ENCODE peak calls at places on chromosomes 2 and 18, in five cellular contexts. Q is spleen, Z is pancreas, U is fibroblast of mammary gland, P is Panc1. H is an unnamed sample.

GRCh38 chr2:191195021-191195420 is 44.2 kb upstream of the STAT4 start:
- DNase-seq in P (no peak), Q (no peak), Z (no peak), U (peak; percentile 43), H (no peak)

GRCh38 chr2:127526142-127526939 is at the start of gene IWS1:
- DNase-seq in Z (peak; percentile 93), U (peak; percentile 95), Q (peak; percentile 97), P (peak; percentile 89), H (peak; percentile 98)

GRCh38 chr2:238786379-238786778 is 61.5 kb upstream of the TWIST2 start:
- DNase-seq in Z (no peak), Q (no peak), U (no peak), P (no peak), H (no peak)

GRCh38 chr18:51137891-51138290 is 59.6 kb downstream of the MEX3C start:
- DNase-seq in Q (no peak), Z (no peak), U (no peak), P (no peak), H (no peak)

GRCh38 chr2:75570024-75570947 is 9.5 kb upstream of the EVA1A start:
- DNase-seq in P (no peak), Q (no peak), U (no peak), Z (no peak), H (no peak)

GRCh38 chr2:141554810-141555209 is 576.0 kb downstream of the LRP1B start:
- DNase-seq in Z (no peak), Q (no peak), U (peak; percentile 32), P (peak; percentile 54), H (peak; percentile 24)

GRCh38 chr2:192286093-192286701 is 91.5 kb upstream of the TMEFF2 start:
- DNase-seq in Z (no peak), Q (no peak), P (no peak), U (peak; percentile 77), H (peak; percentile 31)

GRCh38 chr2:164903944-164904343 is 51.4 kb downstream of the SLC38A11 start:
- DNase-seq in U (no peak), Q (no peak), P (no peak), Z (no peak), H (no peak)

GRCh38 chr2:198127627-198128026 is 323.2 kb downstream of the PLCL1 start:
- DNase-seq in Z (peak; percentile 21), Q (no peak), U (peak; percentile 76), P (peak; percentile 28), H (peak; percentile 63)

GRCh38 chr2:11342561-11343343 is 1.7 kb downstream of the ROCK2 start:
- DNase-seq in U (peak; percentile 85), Z (no peak), Q (no peak), P (peak; percentile 75), H (peak; percentile 84)

GRCh38 chr2:86235196-86235980 is 36.1 kb downstream of the MRPL35 start:
- DNase-seq in U (no peak), Z (no peak), P (no peak), Q (no peak), H (no peak)

GRCh38 chr2:151049746-151050145 is 211.9 kb downstream of the RBM43 start:
- DNase-seq in Q (no peak), U (peak; percentile 60), P (no peak), Z (no peak), H (no peak)

GRCh38 chr2:170747921-170748320 is 22.3 kb upstream of the ERICH2 start:
- DNase-seq in U (peak; percentile 88), P (no peak), Z (no peak), Q (no peak), H (peak; percentile 66)

GRCh38 chr2:177885828-177886466 is 186.6 kb downstream of the PDE11A start:
- DNase-seq in Z (no peak), P (no peak), Q (no peak), U (no peak), H (no peak)
- H3K4me3 ChIP-seq in Z (no peak overlapping the region), P (no peak overlapping the region), Q (no peak overlapping the region), U (no peak overlapping the region), H (no peak overlapping the region)

GRCh38 chr18:73787316-73787715 is 360.3 kb downstream of the FBXO15 start:
- DNase-seq in Q (no peak), Z (no peak), U (no peak), P (no peak), H (no peak)
- H3K4me3 ChIP-seq in Q (no peak overlapping the region), Z (no peak overlapping the region), U (no peak overlapping the region), P (no peak overlapping the region), H (no peak overlapping the region)

GRCh38 chr2:117853316-117853715 is 38.8 kb downstream of the DDX18 start:
- DNase-seq in Q (no peak), Z (no peak), P (no peak), U (no peak), H (no peak)

GRCh38 chr2:117851969-117852368 is 37.5 kb downstream of the DDX18 start:
- DNase-seq in Q (no peak), Z (no peak), U (no peak), P (no peak), H (no peak)

GRCh38 chr2:117850461-117850860 is 36.0 kb downstream of the DDX18 start:
- DNase-seq in Q (no peak), Z (no peak), U (no peak), P (no peak), H (no peak)

GRCh38 chr2:117853873-117854272 is 39.4 kb downstream of the DDX18 start:
- DNase-seq in U (no peak), P (no peak), Q (no peak), Z (no peak), H (no peak)

GRCh38 chr2:117850015-117850414 is 35.5 kb downstream of the DDX18 start:
- DNase-seq in U (no peak), Q (no peak), Z (no peak), P (no peak), H (no peak)
- H3K4me3 ChIP-seq in U (no peak overlapping the region), Q (no peak overlapping the region), Z (no peak overlapping the region), P (no peak overlapping the region), H (no peak overlapping the region)

GRCh38 chr2:196247114-196247978 is 76.0 kb upstream of the STK17B start:
- DNase-seq in Z (no peak), P (no peak), Q (no peak), U (peak; percentile 43), H (no peak)
- H3K4me3 ChIP-seq in Z (no peak overlapping the region), P (no peak overlapping the region), Q (no peak overlapping the region), U (no peak overlapping the region), H (no peak overlapping the region)

GRCh38 chr18:59272221-59272888 is 899 bp downstream of the RAX start:
- DNase-seq in Q (peak; percentile 72), P (no peak), U (no peak), Z (no peak), H (no peak)
- H3K4me3 ChIP-seq in Q (peak overlapping the region; percentile 27), P (no peak overlapping the region), U (no peak overlapping the region), Z (no peak overlapping the region), H (no peak overlapping the region)

GRCh38 chr2:158095912-158096311 is 5.8 kb upstream of the UPP2 start:
- DNase-seq in Q (no peak), P (no peak), Z (no peak), U (no peak), H (no peak)
- H3K4me3 ChIP-seq in Q (no peak overlapping the region), P (no peak overlapping the region), Z (no peak overlapping the region), U (no peak overlapping the region), H (no peak overlapping the region)

GRCh38 chr2:72921088-72921851 is 4.0 kb downstream of the EMX1 start:
- DNase-seq in Z (no peak), P (no peak), Q (peak; percentile 63), U (no peak), H (no peak)

GRCh38 chr2:72923833-72924352 is 6.6 kb downstream of the EMX1 start:
- DNase-seq in P (no peak), Q (no peak), U (no peak), Z (no peak), H (no peak)

GRCh38 chr2:72920317-72921087 is 3.2 kb downstream of the EMX1 start:
- DNase-seq in Q (no peak), U (peak; percentile 14), P (no peak), Z (no peak), H (peak; percentile 22)

GRCh38 chr2:72919414-72920316 is 2.3 kb downstream of the EMX1 start:
- DNase-seq in Z (no peak), Q (no peak), U (no peak), P (no peak), H (no peak)

GRCh38 chr2:72921866-72922265 is 4.5 kb downstream of the EMX1 start:
- DNase-seq in Q (no peak), U (no peak), P (no peak), Z (no peak), H (no peak)
- H3K4me3 ChIP-seq in Q (no peak overlapping the region), U (no peak overlapping the region), P (no peak overlapping the region), Z (no peak overlapping the region), H (no peak overlapping the region)

GRCh38 chr2:120679526-120679925 is 56.1 kb upstream of the GLI2 start:
- DNase-seq in Q (peak; percentile 55), Z (no peak), P (no peak), U (no peak), H (no peak)
- H3K4me3 ChIP-seq in Q (no peak overlapping the region), Z (no peak overlapping the region), P (no peak overlapping the region), U (no peak overlapping the region), H (no peak overlapping the region)

DNA sequence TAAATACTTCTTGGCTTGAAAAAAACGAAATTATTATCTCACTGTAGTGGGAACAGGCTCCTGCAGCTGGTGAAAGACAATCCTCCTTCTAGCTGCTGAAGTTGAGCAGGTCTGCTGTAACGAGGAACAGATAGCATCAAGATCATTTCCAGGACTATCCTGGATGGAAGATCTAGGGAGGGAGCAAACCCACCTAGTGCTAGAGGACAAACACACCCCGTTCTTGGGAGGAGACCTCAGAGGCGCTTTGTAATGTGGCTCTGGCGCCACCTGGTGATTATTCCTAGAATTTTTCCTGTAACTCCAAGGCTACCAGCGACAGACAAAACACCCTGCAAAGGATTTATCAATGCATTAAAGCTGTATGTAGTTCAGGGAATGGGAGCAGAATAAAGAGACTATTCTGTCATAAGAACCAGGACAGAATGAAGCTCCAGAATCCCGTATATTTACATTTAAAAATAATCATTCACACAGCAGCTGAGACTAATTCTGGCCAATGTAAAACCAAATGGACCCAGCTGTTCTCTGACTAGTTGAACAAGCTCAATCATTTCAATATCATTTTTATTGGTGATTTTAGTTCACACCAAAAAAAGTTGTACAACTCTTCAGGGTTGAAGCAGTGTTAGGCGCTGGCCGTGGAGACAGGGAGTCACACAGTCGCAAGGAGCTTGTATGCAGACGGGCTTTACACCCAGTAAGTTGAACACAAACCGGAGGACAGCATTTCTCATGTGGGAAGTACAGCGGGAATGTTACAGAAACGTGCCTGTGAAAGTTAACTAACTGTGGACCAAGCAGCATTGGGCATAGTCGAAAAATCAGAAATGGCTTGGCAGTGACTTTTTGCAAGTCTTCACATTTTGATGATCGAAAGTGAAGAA is 290.3 kb downstream of the TRIB2 start:
- DNase-seq in U (peak; percentile 76), Z (peak; percentile 26), P (peak; percentile 60), Q (no peak), H (peak; percentile 79)
- H3K4me3 ChIP-seq in U (no peak overlapping the region), Z (no peak overlapping the region), P (no peak overlapping the region), Q (no peak overlapping the region), H (no peak overlapping the region)

H was measured in fibroblast of villous mesenchyme.